ENCODE peak calls at places on chromosomes 13 and 19, in eight cellular contexts. O, N, E, Q, U, K, C and W are unnamed samples.
A peak's percentile ranks its signal among the peaks of the same experiment; 100 is the strongest.

GRCh38 chr19:5037936-5038335 is 69.0 kb downstream of the KDM4B start:
- DNase-seq in O (no peak), N (no peak), E (no peak), Q (no peak), U (no peak), K (no peak), C (no peak), W (no peak)

GRCh38 chr13:67353891-67354459 is 123.8 kb upstream of the PCDH9 start:
- DNase-seq in O (no peak), N (no peak), E (no peak), Q (no peak), U (no peak), K (no peak), C (no peak), W (no peak)

GRCh38 chr19:35935911-35936737 is at the start of gene LRFN3:
- DNase-seq in O (peak; percentile 60), N (peak; percentile 81), E (peak; percentile 94), Q (peak; percentile 88), U (peak; percentile 76), K (peak; percentile 83), C (peak; percentile 77), W (peak; percentile 75)

GRCh38 chr13:73973156-73973555 is 161.0 kb downstream of the KLF12 start:
- DNase-seq in O (no peak), N (no peak), E (no peak), Q (no peak), U (no peak), K (no peak), C (no peak), W (no peak)

GRCh38 chr13:102769679-102770078 is 3.9 kb downstream of the TEX30 start:
- DNase-seq in O (no peak), N (no peak), E (no peak), Q (no peak), U (no peak), K (no peak), C (no peak), W (no peak)

GRCh38 chr13:64591981-64592380 is 2638.2 kb downstream of the PCDH9 start:
- DNase-seq in O (no peak), N (no peak), E (no peak), Q (no peak), U (no peak), K (no peak), C (no peak), W (no peak)

GRCh38 chr13:99374169-99374991 is 67.2 kb upstream of the GPR183 start:
- DNase-seq in O (no peak), N (no peak), E (no peak), Q (peak; percentile 86), U (no peak), K (no peak), C (no peak), W (no peak)

GRCh38 chr19:14059093-14059480 is 2.8 kb downstream of the PALM3 start:
- DNase-seq in O (no peak), N (peak; percentile 28), E (no peak), Q (peak; percentile 61), U (no peak), K (no peak), C (no peak), W (no peak)

GRCh38 chr13:95553271-95553588 is 710 bp downstream of the CLDN10 start:
- DNase-seq in O (no peak), N (no peak), E (no peak), Q (no peak), U (no peak), K (no peak), C (no peak), W (no peak)
- TF ChIP-seq CTCF in O (no peak), N (no peak), E (no peak), Q (no peak), U (no peak), K (no peak), C (no peak), W (no peak)

GRCh38 chr13:32956595-32956933 is 59.7 kb upstream of the KL start:
- DNase-seq in O (no peak), N (no peak), E (no peak), Q (no peak), U (no peak), K (no peak), C (no peak), W (no peak)

GRCh38 chr13:32961724-32962123 is 54.5 kb upstream of the KL start:
- DNase-seq in O (no peak), N (no peak), E (no peak), Q (no peak), U (no peak), K (no peak), C (no peak), W (no peak)

GRCh38 chr13:32951580-32951979 is 64.6 kb upstream of the KL start:
- DNase-seq in O (no peak), N (no peak), E (no peak), Q (no peak), U (no peak), K (no peak), C (no peak), W (no peak)

GRCh38 chr13:32955881-32956594 is 60.2 kb upstream of the KL start:
- DNase-seq in O (no peak), N (no peak), E (no peak), Q (no peak), U (no peak), K (no peak), C (no peak), W (no peak)
- H3K9me3 ChIP-seq in O (no peaks in the 10 kb centered on the region), N (no peaks in the 10 kb centered on the region), E (no peaks in the 10 kb centered on the region), Q (no peaks in the 10 kb centered on the region), U (no peaks in the 10 kb centered on the region), K (no peaks in the 10 kb centered on the region), C (no peaks in the 10 kb centered on the region), W (no peaks in the 10 kb centered on the region)

DNA sequence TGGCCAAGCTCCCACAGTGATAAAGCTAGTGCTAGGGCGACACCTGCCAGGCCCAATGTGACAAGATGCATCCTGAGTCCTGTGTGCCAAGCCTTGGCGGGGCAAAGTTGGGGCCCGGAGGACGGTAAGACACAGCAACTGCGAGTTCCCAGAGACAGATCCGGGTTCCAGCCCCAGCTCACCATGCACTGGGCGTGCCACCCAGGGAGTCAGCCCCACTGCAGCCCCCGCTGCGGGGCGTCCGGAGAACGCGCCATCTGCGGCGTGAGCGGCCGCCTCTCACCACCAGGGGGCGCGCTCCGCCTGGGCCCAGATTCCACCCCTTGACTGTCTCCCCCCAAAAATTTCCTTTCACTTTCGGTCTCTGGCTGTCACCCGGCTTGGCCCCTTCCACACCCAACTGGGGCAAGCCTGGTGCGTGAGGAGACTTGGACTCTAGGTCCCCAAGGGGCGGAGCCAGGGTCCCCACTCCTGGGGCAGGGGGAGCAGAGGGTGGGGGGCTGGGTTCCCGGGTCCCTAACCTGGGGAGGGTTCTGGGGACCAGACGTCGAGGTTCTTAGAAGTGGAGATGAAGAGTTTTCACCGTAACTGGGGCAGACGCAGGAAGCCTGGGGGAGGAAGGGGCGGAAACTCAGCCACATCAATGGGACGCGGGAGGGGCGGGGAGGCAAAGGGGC is at the start of gene FLT3LG:
- DNase-seq in O (peak; percentile 70), N (peak; percentile 83), E (peak; percentile 90), Q (peak; percentile 91), U (peak; percentile 83), K (peak; percentile 76), C (peak; percentile 74), W (peak; percentile 79)
- TF ChIP-seq POLR2A in O (no peak), N (peak; percentile 24), E (no peak), Q (no peak), U (no peak), K (no peak), C (peak; percentile 41), W (no peak)

DNA sequence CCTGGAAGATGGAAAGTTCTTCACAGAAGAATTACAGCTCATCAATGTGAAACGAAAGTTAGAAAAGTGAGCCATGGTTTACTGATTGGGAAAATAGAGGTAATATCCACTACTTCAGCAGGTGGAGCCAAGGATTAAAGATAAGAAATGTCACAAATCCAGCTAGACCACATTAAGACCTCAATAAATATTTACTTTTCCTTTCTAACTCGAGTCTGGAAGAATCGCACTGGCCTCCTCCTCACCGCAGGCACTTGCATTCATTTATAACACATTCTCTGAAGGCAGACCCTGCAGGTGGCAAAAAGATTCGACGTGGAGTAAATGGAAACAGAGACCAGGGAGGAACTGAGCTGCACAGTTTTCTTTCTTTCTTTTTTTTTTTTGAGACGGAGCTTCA is 7.4 kb downstream of the SLC35E1 start:
- DNase-seq in O (no peak), N (no peak), E (no peak), Q (no peak), U (no peak), K (peak; percentile 67), C (no peak), W (no peak)
- TF ChIP-seq CTCF in O (no peak), N (no peak), E (no peak), Q (no peak), U (no peak), K (peak; percentile 17), C (no peak), W (no peak)

DNA sequence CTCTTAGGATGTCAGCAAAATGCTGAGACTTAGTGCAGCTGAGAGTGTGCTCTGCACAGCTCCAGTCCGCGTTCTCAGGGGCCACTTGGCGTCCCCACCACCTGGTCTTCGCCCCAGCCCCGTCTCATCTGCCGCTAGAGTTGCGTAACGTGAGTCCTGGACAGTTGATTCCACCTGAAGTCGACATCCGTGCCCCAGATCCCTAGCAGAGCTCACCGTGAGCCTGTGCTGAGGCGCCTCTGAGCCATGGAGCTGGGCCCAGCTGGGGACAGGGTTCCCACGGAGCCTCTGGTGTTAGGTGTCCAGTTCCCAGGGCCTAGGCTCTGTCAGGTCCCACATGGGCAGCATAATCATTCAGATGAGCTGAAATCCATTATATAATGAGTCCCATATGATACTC is 147.1 kb upstream of the SOX1 start:
- DNase-seq in O (no peak), N (no peak), E (no peak), Q (peak; percentile 26), U (no peak), K (no peak), C (no peak), W (no peak)
- H3K9me3 ChIP-seq in O (no peaks in the 10 kb centered on the region), N (no peaks in the 10 kb centered on the region), E (no peaks in the 10 kb centered on the region), Q (no peaks in the 10 kb centered on the region), U (no peaks in the 10 kb centered on the region), K (no peaks in the 10 kb centered on the region), C (no peaks in the 10 kb centered on the region), W (no peaks in the 10 kb centered on the region)

DNA sequence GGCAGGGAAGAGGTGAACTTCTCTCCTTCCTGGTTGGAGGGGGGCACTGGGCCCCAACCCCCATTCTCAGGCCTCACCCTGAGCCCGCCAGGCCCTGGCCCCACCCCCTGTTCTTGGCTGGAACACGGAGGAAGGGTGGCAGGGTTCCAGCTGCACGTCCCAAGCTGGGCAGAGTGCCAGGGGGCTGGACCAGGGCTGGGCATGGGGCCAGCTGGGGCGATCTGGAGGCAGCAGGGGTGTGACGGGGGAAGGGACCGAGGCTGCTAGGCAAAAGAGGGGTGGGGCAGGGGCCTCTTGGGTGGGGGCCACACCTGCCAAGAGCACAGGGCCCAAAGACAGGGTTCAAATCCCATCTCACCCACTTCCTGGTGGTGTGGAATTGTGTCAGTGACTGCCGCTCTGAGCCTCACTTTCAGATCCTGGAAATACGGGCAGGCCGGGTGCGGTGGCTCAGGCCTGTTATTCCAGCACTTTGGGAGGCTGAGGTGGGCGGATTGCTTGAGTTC is 2.2 kb downstream of the HIF3A start:
- DNase-seq in O (peak; percentile 99), N (peak; percentile 98), E (peak; percentile 95), Q (peak; percentile 94), U (peak; percentile 99), K (peak; percentile 98), C (peak; percentile 97), W (peak; percentile 98)
- TF ChIP-seq POLR2A in O (no peak), N (no peak), E (no peak), Q (no peak), U (peak; percentile 23), K (no peak), C (peak; percentile 42), W (no peak)

GRCh38 chr13:49560270-49561063 is 24.9 kb downstream of the RCBTB1 start:
- DNase-seq in O (no peak), N (peak; percentile 15), E (peak; percentile 9), Q (no peak), U (peak; percentile 44), K (peak; percentile 83), C (no peak), W (peak; percentile 69)
- TF ChIP-seq CTCF in O (no peak), N (no peak), E (peak; percentile 18), Q (no peak), U (no peak), K (peak; percentile 41), C (peak; percentile 38), W (peak; percentile 43)

GRCh38 chr19:21593934-21594844 is 88.8 kb downstream of the ZNF429 start:
- DNase-seq in O (peak; percentile 24), N (no peak), E (no peak), Q (no peak), U (no peak), K (peak; percentile 42), C (no peak), W (no peak)
- H3K9me3 ChIP-seq in O (no peaks in the 10 kb centered on the region), N (no peaks in the 10 kb centered on the region), E (no peaks in the 10 kb centered on the region), Q (no peaks in the 10 kb centered on the region), U (no peaks in the 10 kb centered on the region), K (no peaks in the 10 kb centered on the region), C (no peaks in the 10 kb centered on the region), W (no peaks in the 10 kb centered on the region)